ENCODE peak calls at places on chromosomes 2 and 18, in eight cellular contexts. Z is PC-9; D is fibroblast of mammary gland; L is CD4-positive, alpha-beta T cell; B is BE2C; R is GM12865; E is MCF 10A; U is sigmoid colon. N is an unnamed sample.

GRCh38 chr18:56593906-56594305 is 44.5 kb downstream of the TXNL1 start:
- DNase-seq in Z (no peak), D (peak), L (no peak), B (no peak), R (no peak), E (peak), U (no peak), N (no peak)

GRCh38 chr2:113164930-113165585 is 8.7 kb upstream of the PSD4 start:
- DNase-seq in Z (no peak), D (no peak), L (no peak), B (no peak), R (no peak), E (no peak), U (no peak), N (no peak)

GRCh38 chr2:204315236-204315662 is 230.0 kb upstream of the PARD3B start:
- DNase-seq in Z (no peak), D (peak), L (no peak), B (no peak), R (no peak), E (no peak), U (peak), N (no peak)

GRCh38 chr2:127685410-127686110 is 10.2 kb upstream of the LIMS2 start:
- DNase-seq in Z (no peak), D (no peak), L (no peak), B (no peak), R (no peak), E (no peak), U (peak), N (no peak)

GRCh38 chr18:31162825-31163435 is at the start of gene DSC1:
- DNase-seq in Z (no peak), D (no peak), L (no peak), B (no peak), R (peak), E (no peak), U (no peak), N (no peak)

GRCh38 chr2:127014224-127014623 is 92.7 kb downstream of the BIN1 start:
- DNase-seq in Z (no peak), D (no peak), L (no peak), B (no peak), R (no peak), E (no peak), U (no peak), N (no peak)

GRCh38 chr2:52558265-52558664 is 1209.3 kb upstream of the CHAC2 start:
- DNase-seq in Z (no peak), D (no peak), L (no peak), B (no peak), R (no peak), E (no peak), U (no peak), N (no peak)

GRCh38 chr2:110101280-110101844 is 14.3 kb downstream of the MALL start:
- DNase-seq in Z (peak), D (peak), L (no peak), B (peak), R (no peak), E (peak), U (peak), N (peak)

GRCh38 chr2:235643680-235644117 is 149.9 kb downstream of the AGAP1 start:
- DNase-seq in Z (no peak), D (no peak), L (no peak), B (peak), R (no peak), E (no peak), U (no peak), N (no peak)

GRCh38 chr2:83003555-83003954 is 1455.5 kb downstream of the SUCLG1 start:
- DNase-seq in Z (no peak), D (no peak), L (no peak), B (no peak), R (no peak), E (no peak), U (no peak), N (no peak)

GRCh38 chr2:112075490-112076260 is 20.6 kb downstream of the TMEM87B start:
- DNase-seq in Z (peak), D (no peak), L (no peak), B (no peak), R (peak), E (no peak), U (no peak), N (peak)

GRCh38 chr2:134275058-134275862 is 21.4 kb downstream of the MGAT5 start:
- DNase-seq in Z (no peak), D (no peak), L (no peak), B (no peak), R (peak), E (no peak), U (no peak), N (no peak)

GRCh38 chr2:186913870-186914269 is 64.9 kb upstream of the ZSWIM2 start:
- DNase-seq in Z (no peak), D (no peak), L (no peak), B (no peak), R (peak), E (no peak), U (no peak), N (no peak)

GRCh38 chr2:74502720-74503505 is 3.5 kb upstream of the LBX2 start:
- DNase-seq in Z (no peak), D (peak), L (peak), B (no peak), R (peak), E (no peak), U (peak), N (peak)

GRCh38 chr2:220962556-220962955 is 609.5 kb downstream of the EPHA4 start:
- DNase-seq in Z (no peak), D (no peak), L (no peak), B (no peak), R (no peak), E (no peak), U (no peak), N (no peak)

GRCh38 chr2:239269959-239270358 is 130.9 kb downstream of the HDAC4 start:
- DNase-seq in Z (no peak), D (no peak), L (no peak), B (peak), R (no peak), E (no peak), U (no peak), N (no peak)

GRCh38 chr2:28035163-28035690 is 144.7 kb downstream of the BABAM2 start:
- DNase-seq in Z (no peak), D (no peak), L (no peak), B (no peak), R (no peak), E (no peak), U (no peak), N (no peak)

GRCh38 chr2:85531585-85531984 is 7.4 kb upstream of the MAT2A start:
- DNase-seq in Z (peak), D (no peak), L (no peak), B (no peak), R (no peak), E (peak), U (no peak), N (no peak)

GRCh38 chr18:6929370-6930102 is 188.1 kb downstream of the LAMA1 start:
- DNase-seq in Z (no peak), D (no peak), L (no peak), B (peak), R (no peak), E (no peak), U (no peak), N (peak)

GRCh38 chr18:48955528-48956261 is 4.9 kb upstream of the SMAD7 start:
- DNase-seq in Z (peak), D (peak), L (no peak), B (no peak), R (no peak), E (no peak), U (peak), N (peak)

GRCh38 chr18:11115268-11115667 is 34.1 kb downstream of the PIEZO2 start:
- DNase-seq in Z (no peak), D (no peak), L (no peak), B (no peak), R (no peak), E (no peak), U (no peak), N (no peak)

GRCh38 chr2:64989982-64990614 is 899 bp downstream of the SLC1A4 start:
- DNase-seq in Z (no peak), D (no peak), L (no peak), B (no peak), R (no peak), E (no peak), U (no peak), N (no peak)

GRCh38 chr2:111702119-111702808 is 181.7 kb downstream of the ANAPC1 start:
- DNase-seq in Z (peak), D (peak), L (peak), B (peak), R (peak), E (peak), U (no peak), N (peak)

DNA sequence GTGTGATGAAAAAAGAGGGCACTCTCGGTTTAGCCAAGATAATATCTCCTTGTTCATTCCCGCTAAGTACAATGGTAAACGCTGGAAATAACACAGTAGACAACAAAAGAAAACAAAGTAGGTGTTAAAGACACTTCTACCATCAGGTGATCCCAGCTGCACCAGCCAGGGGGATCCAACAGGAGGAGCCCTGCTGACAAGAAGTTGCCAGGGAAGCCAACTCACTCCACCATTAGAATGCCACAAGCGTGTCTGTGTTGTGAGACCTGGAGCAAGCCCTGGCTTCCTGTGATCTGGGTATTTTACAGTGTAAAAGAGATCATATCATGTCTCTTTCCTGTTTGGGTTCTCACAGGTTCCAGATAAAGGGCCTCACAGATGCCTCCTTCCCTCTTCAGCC is 117.0 kb downstream of the GRB14 start:
- DNase-seq in Z (no peak), D (no peak), L (no peak), B (peak), R (no peak), E (peak), U (no peak), N (peak)
- TF ChIP-seq CTCF in Z (no peak), D (peak), L (no peak), B (peak), R (peak), E (peak), U (no peak), N (peak)

DNA sequence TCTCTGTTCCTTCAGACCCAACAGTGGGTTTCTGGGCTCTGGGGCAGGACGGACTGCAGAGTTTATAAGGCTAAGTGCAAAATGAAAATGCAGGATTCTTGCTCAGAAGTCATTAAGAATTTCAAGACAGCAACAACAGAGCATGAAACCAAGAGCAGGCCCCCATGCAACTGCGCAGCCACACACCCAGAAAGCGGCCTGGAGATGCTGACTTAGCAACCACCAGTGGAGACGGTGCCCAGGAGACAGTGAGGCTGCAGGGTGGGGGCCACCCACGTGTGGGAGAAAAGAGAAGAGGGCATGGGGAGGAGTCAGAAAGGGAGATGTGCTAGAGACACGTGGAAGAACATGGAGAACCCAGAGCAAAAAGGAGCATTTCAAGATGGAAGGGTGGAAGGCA is 66.5 kb downstream of the GALNT14 start:
- DNase-seq in Z (peak), D (no peak), L (no peak), B (no peak), R (no peak), E (no peak), U (no peak), N (no peak)
- TF ChIP-seq CTCF in Z (no peak), D (no peak), L (no peak), B (no peak), R (no peak), E (no peak), U (no peak), N (no peak)

DNA sequence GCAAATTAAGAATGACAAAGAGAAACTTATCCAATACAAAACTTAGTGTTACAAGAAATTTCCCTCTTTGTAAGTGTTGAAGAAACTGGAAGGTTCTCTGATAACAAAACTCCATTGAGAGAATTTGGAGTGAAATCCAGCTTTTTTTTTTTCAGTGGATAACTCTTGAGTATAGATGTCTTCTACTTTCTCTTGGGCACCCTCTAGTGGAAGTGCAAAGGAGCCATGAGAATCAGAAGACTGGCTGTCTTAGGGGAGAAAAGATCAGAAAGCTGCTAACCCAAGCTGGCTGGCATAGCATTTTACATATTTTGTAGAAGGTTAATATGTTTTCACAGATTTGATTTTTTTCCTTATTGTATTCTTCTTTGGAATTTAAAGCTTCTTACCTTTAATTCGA is 138.8 kb upstream of the SATB2 start:
- DNase-seq in Z (no peak), D (peak), L (no peak), B (no peak), R (peak), E (peak), U (no peak), N (peak)
- TF ChIP-seq CTCF in Z (peak), D (peak), L (no peak), B (peak), R (peak), E (peak), U (no peak), N (peak)

DNA sequence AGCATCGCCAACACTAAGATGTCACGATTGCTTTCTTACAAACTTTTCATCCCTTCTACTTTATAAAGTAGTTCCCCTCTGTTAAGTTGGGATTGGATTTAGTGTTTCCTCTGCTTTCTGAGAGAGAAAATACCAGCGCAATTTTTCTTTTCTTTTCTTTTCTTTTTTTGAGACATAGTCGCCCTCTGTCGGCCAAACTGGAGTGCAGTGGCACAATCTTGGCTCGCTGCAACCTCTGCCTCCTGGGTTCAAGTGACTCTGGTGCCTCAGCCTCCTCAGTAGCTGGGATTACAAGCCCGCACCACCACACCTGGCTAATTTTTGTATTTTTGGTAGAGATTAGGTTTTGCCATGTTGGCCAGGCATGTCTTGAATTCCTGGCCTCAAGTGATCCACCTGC is 9.0 kb downstream of the RELCH start:
- DNase-seq in Z (no peak), D (no peak), L (no peak), B (no peak), R (no peak), E (no peak), U (no peak), N (no peak)
- TF ChIP-seq CTCF in Z (no peak), D (no peak), L (no peak), B (no peak), R (no peak), E (no peak), U (no peak), N (no peak)

GRCh38 chr18:47872426-47872825 is 58.0 kb downstream of the SMAD2 start:
- DNase-seq in Z (no peak), D (no peak), L (no peak), B (no peak), R (no peak), E (no peak), U (no peak), N (no peak)

GRCh38 chr18:47881042-47881441 is 49.4 kb downstream of the SMAD2 start:
- DNase-seq in Z (no peak), D (no peak), L (no peak), B (no peak), R (no peak), E (no peak), U (no peak), N (no peak)

GRCh38 chr18:47873625-47874024 is 56.8 kb downstream of the SMAD2 start:
- DNase-seq in Z (no peak), D (no peak), L (no peak), B (no peak), R (no peak), E (no peak), U (no peak), N (no peak)

GRCh38 chr18:47877892-47878291 is 52.6 kb downstream of the SMAD2 start:
- DNase-seq in Z (no peak), D (no peak), L (no peak), B (no peak), R (no peak), E (no peak), U (no peak), N (no peak)

DNA sequence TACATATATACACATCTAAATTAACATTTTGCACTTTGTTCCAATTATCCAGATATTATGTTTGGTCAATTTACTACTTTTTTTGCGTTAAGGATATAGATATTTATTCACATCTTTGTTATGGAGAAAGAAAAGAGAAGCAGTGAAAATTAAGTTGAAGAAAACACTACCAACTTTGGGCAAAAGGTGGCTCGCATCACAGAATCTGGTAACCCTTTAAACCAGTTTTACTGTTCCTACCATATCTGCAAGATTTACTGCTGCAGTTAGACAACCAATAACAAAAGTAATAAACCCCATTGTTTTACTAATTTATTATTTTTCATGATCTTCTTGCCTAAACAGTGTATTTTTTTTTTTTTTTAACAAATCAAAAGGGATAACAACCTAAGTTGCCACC is 53.6 kb downstream of the SMAD2 start:
- DNase-seq in Z (no peak), D (no peak), L (no peak), B (no peak), R (no peak), E (no peak), U (no peak), N (no peak)
- TF ChIP-seq CTCF in Z (no peak), D (no peak), L (no peak), B (no peak), R (no peak), E (no peak), U (no peak), N (no peak)

DNA sequence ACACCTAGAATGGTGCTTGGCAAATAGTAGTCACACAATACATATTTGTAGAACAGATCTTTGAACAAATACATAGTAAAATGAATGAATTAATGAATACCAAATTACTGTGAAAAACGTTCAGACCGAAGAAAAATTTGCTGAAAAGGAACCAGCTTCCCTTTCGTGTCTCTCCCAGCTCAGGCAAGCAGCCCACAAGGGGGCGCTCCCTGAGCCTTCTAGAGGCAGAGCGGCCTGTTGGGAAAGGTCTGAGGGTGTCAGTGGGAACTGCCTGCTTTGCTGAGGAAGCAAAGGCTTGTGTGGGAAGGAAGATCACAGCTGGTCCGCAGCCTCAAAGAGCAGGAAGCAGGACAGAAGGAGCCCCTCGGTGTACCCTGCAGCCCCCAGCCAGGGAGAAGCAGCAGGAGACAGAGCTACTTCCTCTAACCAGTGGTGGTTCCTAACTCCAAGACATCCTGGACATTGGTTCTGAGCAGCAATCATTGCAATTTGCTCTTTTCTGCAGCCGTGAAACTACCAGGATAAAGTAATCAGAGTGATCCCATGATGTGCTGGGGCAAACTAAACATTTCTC is 231.1 kb downstream of the ANKRD30B start:
- DNase-seq in Z (no peak), D (peak), L (no peak), B (no peak), R (no peak), E (peak), U (no peak), N (peak)
- TF ChIP-seq CTCF in Z (peak), D (peak), L (no peak), B (no peak), R (no peak), E (peak), U (no peak), N (peak)

DNA sequence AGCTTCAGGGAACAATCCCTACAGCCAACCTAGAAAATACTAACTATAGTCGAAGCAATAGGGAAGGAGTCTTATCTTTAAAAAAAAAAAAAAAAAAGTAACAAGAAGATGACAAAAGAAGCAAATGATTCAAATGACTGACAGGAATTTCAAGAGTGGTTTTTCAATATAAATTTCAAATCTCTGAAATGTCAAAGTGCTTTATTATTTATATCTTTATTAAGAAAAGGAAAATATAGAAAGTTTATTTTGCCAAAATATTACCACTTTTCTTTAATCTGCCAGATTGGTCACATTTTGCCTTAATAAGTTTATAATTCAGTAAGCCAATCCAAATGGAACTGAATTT is 63.5 kb upstream of the HNRNPA3 start:
- DNase-seq in Z (no peak), D (no peak), L (no peak), B (no peak), R (no peak), E (no peak), U (no peak), N (no peak)
- TF ChIP-seq CTCF in Z (peak), D (no peak), L (peak), B (no peak), R (no peak), E (no peak), U (no peak), N (no peak)

N was measured in Calu3.